ENCODE peak calls at places on chromosomes 1 and 21, in six cellular contexts. P is sigmoid colon, V is prostate gland, N is heart left ventricle, X is right lobe of liver, C is IMR-90. B is an unnamed sample. For H3K27me3, the result is how much of the 10 kb centered on the place peaks cover.

GRCh38 chr1:89900323-89900722 is 79.5 kb downstream of the LRRC8D start:
- DNase-seq in P (no peak), V (no peak), N (no peak), X (no peak), C (no peak), B (no peak)

GRCh38 chr1:247562169-247562568 is 13.2 kb downstream of the GCSAML start:
- DNase-seq in P (no peak), V (no peak), N (no peak), X (no peak), C (no peak), B (no peak)

GRCh38 chr1:204623365-204623893 is 62.1 kb downstream of the LRRN2 start:
- DNase-seq in P (no peak), V (no peak), N (no peak), X (no peak), C (peak), B (peak)

GRCh38 chr1:21278898-21279819 is 11.1 kb downstream of the ECE1 start:
- DNase-seq in P (no peak), V (no peak), N (no peak), X (no peak), C (peak), B (no peak)

GRCh38 chr1:39230261-39231190 is 26.0 kb downstream of the MACF1 start:
- DNase-seq in P (no peak), V (peak), N (no peak), X (no peak), C (no peak), B (no peak)

GRCh38 chr1:25568834-25569598 is 25.6 kb downstream of the LDLRAP1 start:
- DNase-seq in P (peak), V (peak), N (peak), X (no peak), C (peak), B (no peak)

GRCh38 chr1:228180271-228180987 is 14.8 kb downstream of the IBA57 start:
- DNase-seq in P (peak), V (no peak), N (no peak), X (no peak), C (no peak), B (no peak)

GRCh38 chr1:219665089-219665488 is 52.2 kb upstream of the ZC3H11B start:
- DNase-seq in P (no peak), V (no peak), N (no peak), X (no peak), C (no peak), B (no peak)

GRCh38 chr1:2141025-2141424 is 53.5 kb downstream of the FAAP20 start:
- DNase-seq in P (no peak), V (no peak), N (peak), X (peak), C (no peak), B (no peak)

GRCh38 chr1:47262787-47263413 is 30.9 kb upstream of the TAL1 start:
- DNase-seq in P (no peak), V (peak), N (no peak), X (no peak), C (peak), B (peak)

GRCh38 chr1:222788328-222789156 is 26.3 kb upstream of the DISP1 start:
- DNase-seq in P (no peak), V (no peak), N (no peak), X (no peak), C (no peak), B (no peak)

GRCh38 chr1:151369621-151370048 is 2.9 kb downstream of the SELENBP1 start:
- DNase-seq in P (peak), V (no peak), N (no peak), X (no peak), C (no peak), B (no peak)

GRCh38 chr1:163844393-163844948 is 522.7 kb downstream of the NUF2 start:
- DNase-seq in P (no peak), V (no peak), N (no peak), X (no peak), C (peak), B (no peak)

GRCh38 chr21:44052071-44052829 is 40.1 kb downstream of the TRAPPC10 start:
- DNase-seq in P (no peak), V (peak), N (no peak), X (no peak), C (peak), B (no peak)

GRCh38 chr1:113042336-113043143 is 30.5 kb upstream of the LRIG2 start:
- DNase-seq in P (peak), V (peak), N (peak), X (peak), C (peak), B (peak)

GRCh38 chr1:200172311-200172710 is 144.8 kb downstream of the NR5A2 start:
- DNase-seq in P (no peak), V (no peak), N (no peak), X (no peak), C (peak), B (no peak)

GRCh38 chr21:31909153-31909771 is 36.4 kb downstream of the HUNK start:
- DNase-seq in P (no peak), V (no peak), N (no peak), X (no peak), C (peak), B (no peak)

GRCh38 chr21:45303111-45303615 is 15.5 kb upstream of the POFUT2 start:
- DNase-seq in P (peak), V (no peak), N (peak), X (peak), C (no peak), B (peak)

GRCh38 chr1:173479649-173480048 is 2.5 kb downstream of the PRDX6 start:
- DNase-seq in P (no peak), V (no peak), N (no peak), X (no peak), C (peak), B (no peak)

GRCh38 chr1:24641646-24642151 is 1.4 kb upstream of the SRRM1 start:
- DNase-seq in P (peak), V (peak), N (peak), X (peak), C (peak), B (peak)

GRCh38 chr1:86914635-86914997 is at the start of gene HS2ST1:
- DNase-seq in P (no peak), V (no peak), N (no peak), X (no peak), C (no peak), B (no peak)

GRCh38 chr1:220594356-220594755 is 66.4 kb downstream of the MARK1 start:
- DNase-seq in P (no peak), V (no peak), N (no peak), X (no peak), C (peak), B (no peak)

GRCh38 chr21:36165356-36165755 is 8.7 kb downstream of the DOP1B start:
- DNase-seq in P (no peak), V (no peak), N (no peak), X (no peak), C (no peak), B (no peak)

GRCh38 chr1:235920596-235921375 is 54.1 kb upstream of the LYST start:
- DNase-seq in P (no peak), V (no peak), N (no peak), X (no peak), C (no peak), B (no peak)

GRCh38 chr1:32774464-32774808 is 42.7 kb downstream of the YARS1 start:
- DNase-seq in P (no peak), V (no peak), N (no peak), X (no peak), C (no peak), B (no peak)

DNA sequence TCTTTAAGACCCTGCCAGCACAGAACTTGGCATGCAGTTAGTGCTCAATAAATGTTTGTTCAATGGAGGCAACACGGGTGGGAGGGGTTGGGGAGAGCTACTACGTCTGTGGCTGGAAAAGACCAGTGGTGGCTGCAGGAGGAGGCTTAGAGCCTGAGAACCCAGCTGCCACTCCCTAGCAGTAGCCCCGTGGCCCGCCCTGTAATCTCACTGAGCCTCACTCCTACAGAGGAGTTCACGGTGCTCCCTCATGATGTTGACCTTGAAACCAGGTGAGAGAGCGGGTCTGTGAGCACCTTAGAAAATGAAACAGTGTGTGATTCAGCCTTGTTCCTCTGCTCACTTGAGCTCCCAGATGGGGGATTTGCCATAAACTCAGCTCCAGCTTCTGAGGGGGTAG is 299.6 kb downstream of the NPHP4 start:
- DNase-seq in P (no peak), V (no peak), N (no peak), X (no peak), C (no peak), B (no peak)
- H3K27me3 ChIP-seq in P (under half), V (under half), N (under half), X (under half), C (under half), B (under half)

GRCh38 chr1:234863596-234863995 is 253.6 kb upstream of the IRF2BP2 start:
- DNase-seq in P (peak), V (peak), N (no peak), X (no peak), C (peak), B (no peak)

GRCh38 chr1:234861761-234862160 is 251.8 kb upstream of the IRF2BP2 start:
- DNase-seq in P (no peak), V (no peak), N (no peak), X (no peak), C (no peak), B (no peak)

GRCh38 chr1:234862360-234862943 is 252.5 kb upstream of the IRF2BP2 start:
- DNase-seq in P (no peak), V (no peak), N (no peak), X (peak), C (no peak), B (no peak)

GRCh38 chr1:234864116-234864515 is 254.1 kb upstream of the IRF2BP2 start:
- DNase-seq in P (no peak), V (no peak), N (no peak), X (no peak), C (no peak), B (no peak)

DNA sequence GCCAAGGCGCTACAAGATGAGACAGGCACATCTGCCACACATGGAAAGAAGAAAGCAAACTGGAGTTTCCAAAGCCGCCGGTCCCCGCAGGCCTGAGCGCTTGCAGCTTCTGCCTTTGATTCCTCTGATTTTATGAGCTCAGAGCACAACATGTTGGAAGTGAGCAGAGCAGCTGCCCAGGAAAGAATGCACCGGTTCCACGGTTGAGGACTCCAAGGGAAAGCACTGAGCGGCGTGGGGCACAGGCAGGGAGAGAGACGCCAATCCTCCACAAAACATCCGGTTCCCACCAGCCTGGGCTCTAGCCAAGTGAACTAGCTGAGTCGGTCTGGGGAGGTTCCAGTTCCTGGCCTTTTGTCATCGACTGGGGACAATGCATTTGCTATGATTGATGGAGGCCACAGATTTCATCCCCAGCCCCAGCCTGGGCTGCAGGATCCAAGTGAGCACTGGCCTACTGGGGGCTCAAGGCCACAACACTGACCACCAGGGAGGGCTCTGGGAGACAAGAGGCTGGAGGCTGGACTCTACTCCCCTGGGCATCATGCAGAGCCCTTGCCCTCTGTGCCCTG is 253.1 kb upstream of the IRF2BP2 start:
- DNase-seq in P (peak), V (peak), N (peak), X (peak), C (peak), B (peak)
- TF ChIP-seq POLR2A in P (no peak), V (no peak), N (no peak), X (no peak), C (no peak), B (no peak)

DNA sequence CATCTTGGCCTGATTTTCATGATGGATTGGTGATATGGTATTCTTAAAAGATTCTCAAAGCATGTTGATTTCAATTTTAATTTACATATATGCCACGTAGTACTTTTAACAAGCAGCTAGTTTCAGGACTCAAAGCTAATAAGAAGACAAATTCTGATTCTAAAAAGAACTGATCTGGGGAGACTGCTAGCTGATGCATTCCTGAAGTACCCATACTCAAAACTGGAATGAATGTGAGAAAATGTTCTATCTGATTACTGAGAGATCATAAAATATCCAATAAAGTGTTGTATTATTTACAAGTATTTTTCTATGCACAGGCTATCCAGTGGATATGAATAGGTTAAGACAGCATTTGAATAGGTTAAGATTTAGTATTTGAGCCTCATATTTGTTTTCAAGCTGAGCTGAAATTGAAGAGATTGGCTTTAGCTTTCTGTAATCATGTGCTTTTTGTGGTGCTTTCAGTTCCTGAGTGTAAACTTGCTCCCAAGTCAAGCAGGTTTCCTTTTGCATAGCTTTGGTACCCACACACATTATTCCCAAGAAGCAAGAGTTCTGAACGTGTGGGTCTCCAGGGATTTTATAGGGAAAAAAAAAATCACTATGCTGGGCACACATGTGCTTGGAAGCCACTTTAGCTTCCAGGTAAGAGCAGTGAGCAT is 114.1 kb downstream of the VPS13D start:
- DNase-seq in P (no peak), V (no peak), N (no peak), X (no peak), C (no peak), B (no peak)
- H3K27ac ChIP-seq in P (peak), V (peak), N (peak), X (no peak), C (no peak), B (no peak)

GRCh38 chr1:114153621-114154145 is at the start of gene SYT6:
- DNase-seq in P (no peak), V (no peak), N (no peak), X (no peak), C (no peak), B (peak)
- H3K27me3 ChIP-seq in P (under half), V (under half), N (half or more), X (under half), C (half or more), B (under half)

GRCh38 chr1:23110391-23110790 is 58.3 kb downstream of the LUZP1 start:
- DNase-seq in P (no peak), V (no peak), N (no peak), X (no peak), C (no peak), B (no peak)
- TF ChIP-seq POLR2A in P (no peak), V (no peak), N (no peak), X (no peak), C (no peak), B (no peak)